ENCODE peak calls at places on chromosomes 1 and 21, in seven cellular contexts. J, T, N, X, E, U and V are unnamed samples.

GRCh38 chr1:159913451-159914192 is 11.7 kb downstream of the TAGLN2 start:
- DNase-seq in E (no peak), N (no peak), T (no peak), J (no peak), X (no peak), U (no peak), V (no peak)

GRCh38 chr1:201686709-201687455 is 142.1 kb upstream of the IPO9 start:
- DNase-seq in U (no peak), J (no peak), T (no peak), N (no peak), X (no peak), E (no peak), V (no peak)

GRCh38 chr1:180777072-180777689 is 135.5 kb upstream of the KIAA1614 start:
- DNase-seq in N (no peak), E (no peak), X (no peak), U (no peak), T (no peak), J (no peak), V (no peak)

GRCh38 chr1:234989479-234990327 is 138.9 kb downstream of the TOMM20 start:
- DNase-seq in E (no peak), X (no peak), J (no peak), U (no peak), T (no peak), N (no peak), V (no peak)

GRCh38 chr1:231544943-231545592 is 16.6 kb downstream of the TSNAX start:
- DNase-seq in J (no peak), T (no peak), X (no peak), N (no peak), E (no peak), U (no peak), V (no peak)

GRCh38 chr1:61092643-61093042 is 10.3 kb downstream of the NFIA start:
- DNase-seq in N (no peak), E (no peak), X (no peak), J (no peak), T (no peak), U (no peak), V (no peak)

GRCh38 chr1:75134656-75134938 is 409 bp downstream of the LHX8 start:
- DNase-seq in U (no peak), J (no peak), T (no peak), N (no peak), E (no peak), X (no peak), V (no peak)

GRCh38 chr1:236140705-236141446 is 1.5 kb upstream of the GPR137B start:
- DNase-seq in J (no peak), U (no peak), X (no peak), E (no peak), T (no peak), N (no peak), V (no peak)

GRCh38 chr1:110214454-110215404 is 4.6 kb downstream of the KCNC4 start:
- DNase-seq in E (no peak), X (no peak), T (no peak), J (no peak), U (no peak), N (no peak), V (no peak)

GRCh38 chr1:36187800-36188593 is 32.0 kb downstream of the MAP7D1 start:
- DNase-seq in U (peak), N (peak), E (peak), X (peak), J (peak), T (peak), V (peak)

GRCh38 chr1:212655668-212656440 is 43.8 kb downstream of the BATF3 start:
- DNase-seq in U (peak), T (no peak), N (no peak), J (no peak), E (no peak), X (no peak), V (no peak)

GRCh38 chr1:25167269-25168192 is 64.8 kb downstream of the SYF2 start:
- DNase-seq in J (no peak), E (no peak), T (no peak), U (no peak), N (no peak), X (no peak), V (no peak)

GRCh38 chr1:206783506-206783905 is 11.2 kb upstream of the IL10 start:
- DNase-seq in E (no peak), X (no peak), N (no peak), J (no peak), T (no peak), U (no peak), V (no peak)

GRCh38 chr1:29639156-29639736 is 402.9 kb downstream of the PTPRU start:
- DNase-seq in J (no peak), X (no peak), T (no peak), E (no peak), N (no peak), U (no peak), V (no peak)

GRCh38 chr1:30379684-30380624 is 343.4 kb downstream of the MATN1 start:
- DNase-seq in T (peak), E (no peak), U (peak), N (no peak), J (peak), X (no peak), V (peak)

GRCh38 chr1:197268012-197268411 is at the start of gene CRB1:
- DNase-seq in X (no peak), N (no peak), U (peak), E (no peak), T (no peak), J (no peak), V (no peak)

GRCh38 chr21:46093668-46094400 is 4.1 kb upstream of the COL6A2 start:
- DNase-seq in X (no peak), N (no peak), J (no peak), T (no peak), E (no peak), U (no peak), V (no peak)

GRCh38 chr1:89519779-89520358 is 4.8 kb upstream of the LRRC8B start:
- DNase-seq in E (no peak), N (no peak), T (no peak), X (no peak), J (peak), U (peak), V (no peak)

GRCh38 chr1:37811027-37811655 is 3.1 kb upstream of the YRDC start:
- DNase-seq in E (peak), N (peak), J (peak), T (peak), U (peak), X (peak), V (no peak)